ENCODE peak calls at places on chromosomes 2 and 18, in seven cellular contexts. One of them, this sample, is unnamed.
A peak's percentile ranks its signal among the peaks of the same experiment; 100 is the strongest.

GRCh38 chr2:199273043-199273647 is 184.6 kb downstream of the SATB2 start:
- DNase-seq in heart left ventricle: no peak
- DNase-seq in uterus: no peak
- DNase-seq in upper lobe of right lung: no peak
- DNase-seq in lower lobe of right lung: no peak
- DNase-seq in heart right ventricle: no peak
- DNase-seq in SK-N-SH: no peak
- DNase-seq in this sample: peak; percentile 87

GRCh38 chr2:106269591-106270291 is 75.6 kb upstream of the UXS1 start:
- DNase-seq in uterus: no peak
- DNase-seq in heart right ventricle: peak; percentile 52
- DNase-seq in lower lobe of right lung: peak; percentile 88
- DNase-seq in heart left ventricle: peak; percentile 65
- DNase-seq in upper lobe of right lung: peak; percentile 88
- DNase-seq in SK-N-SH: peak; percentile 67
- DNase-seq in this sample: no peak

GRCh38 chr18:55228191-55228590 is 268.9 kb upstream of the CCDC68 start:
- DNase-seq in heart left ventricle: no peak
- DNase-seq in lower lobe of right lung: no peak
- DNase-seq in heart right ventricle: no peak
- DNase-seq in uterus: no peak
- DNase-seq in upper lobe of right lung: no peak
- DNase-seq in SK-N-SH: no peak
- DNase-seq in this sample: peak; percentile 84

GRCh38 chr2:102771114-102771513 is 9.3 kb downstream of the TMEM182 start:
- DNase-seq in lower lobe of right lung: no peak
- DNase-seq in SK-N-SH: no peak
- DNase-seq in uterus: no peak
- DNase-seq in upper lobe of right lung: no peak
- DNase-seq in heart right ventricle: no peak
- DNase-seq in heart left ventricle: no peak
- DNase-seq in this sample: peak; percentile 56

GRCh38 chr2:85165291-85165690 is 32.1 kb downstream of the TCF7L1 start:
- DNase-seq in heart left ventricle: no peak
- DNase-seq in upper lobe of right lung: no peak
- DNase-seq in lower lobe of right lung: no peak
- DNase-seq in SK-N-SH: no peak
- DNase-seq in heart right ventricle: no peak
- DNase-seq in uterus: no peak
- DNase-seq in this sample: no peak

GRCh38 chr18:11544060-11544633 is 65.2 kb upstream of the SLC35G4 start:
- DNase-seq in upper lobe of right lung: no peak
- DNase-seq in uterus: no peak
- DNase-seq in SK-N-SH: no peak
- DNase-seq in heart left ventricle: no peak
- DNase-seq in heart right ventricle: no peak
- DNase-seq in lower lobe of right lung: no peak
- DNase-seq in this sample: no peak

GRCh38 chr2:208012449-208012848 is 12.9 kb downstream of the PLEKHM3 start:
- DNase-seq in heart left ventricle: no peak
- DNase-seq in heart right ventricle: no peak
- DNase-seq in lower lobe of right lung: no peak
- DNase-seq in SK-N-SH: no peak
- DNase-seq in uterus: no peak
- DNase-seq in upper lobe of right lung: no peak
- DNase-seq in this sample: no peak

GRCh38 chr2:102520009-102520408 is 47.0 kb downstream of the SLC9A4 start:
- DNase-seq in heart right ventricle: no peak
- DNase-seq in upper lobe of right lung: no peak
- DNase-seq in heart left ventricle: no peak
- DNase-seq in lower lobe of right lung: no peak
- DNase-seq in SK-N-SH: peak; percentile 22
- DNase-seq in uterus: no peak
- DNase-seq in this sample: peak; percentile 32

GRCh38 chr2:209933499-209934458 is 68.7 kb upstream of the RPE start:
- DNase-seq in SK-N-SH: no peak
- DNase-seq in heart right ventricle: no peak
- DNase-seq in uterus: no peak
- DNase-seq in upper lobe of right lung: no peak
- DNase-seq in heart left ventricle: no peak
- DNase-seq in lower lobe of right lung: no peak
- DNase-seq in this sample: peak; percentile 94

GRCh38 chr18:55466789-55467188 is 121.2 kb downstream of the TCF4 start:
- DNase-seq in lower lobe of right lung: no peak
- DNase-seq in heart left ventricle: no peak
- DNase-seq in SK-N-SH: no peak
- DNase-seq in uterus: no peak
- DNase-seq in upper lobe of right lung: no peak
- DNase-seq in heart right ventricle: no peak
- DNase-seq in this sample: no peak

GRCh38 chr2:201344663-201345366 is 12.3 kb downstream of the FLACC1 start:
- DNase-seq in uterus: no peak
- DNase-seq in SK-N-SH: no peak
- DNase-seq in heart right ventricle: no peak
- DNase-seq in upper lobe of right lung: no peak
- DNase-seq in heart left ventricle: no peak
- DNase-seq in lower lobe of right lung: no peak
- DNase-seq in this sample: no peak

GRCh38 chr2:171013851-171014250 is 84.8 kb downstream of the GORASP2 start:
- DNase-seq in SK-N-SH: no peak
- DNase-seq in heart right ventricle: no peak
- DNase-seq in uterus: no peak
- DNase-seq in upper lobe of right lung: no peak
- DNase-seq in heart left ventricle: no peak
- DNase-seq in lower lobe of right lung: no peak
- DNase-seq in this sample: no peak

GRCh38 chr2:74746480-74746879 is 87.4 kb upstream of the HK2 start:
- DNase-seq in upper lobe of right lung: no peak
- DNase-seq in heart right ventricle: no peak
- DNase-seq in lower lobe of right lung: no peak
- DNase-seq in heart left ventricle: no peak
- DNase-seq in SK-N-SH: no peak
- DNase-seq in uterus: no peak
- DNase-seq in this sample: no peak

GRCh38 chr2:114426111-114426510 is 16.3 kb upstream of the DPP10 start:
- DNase-seq in SK-N-SH: no peak
- DNase-seq in heart left ventricle: no peak
- DNase-seq in upper lobe of right lung: no peak
- DNase-seq in lower lobe of right lung: no peak
- DNase-seq in uterus: no peak
- DNase-seq in heart right ventricle: no peak
- DNase-seq in this sample: no peak

GRCh38 chr2:64262068-64262467 is 117.8 kb upstream of the PELI1 start:
- DNase-seq in heart left ventricle: no peak
- DNase-seq in uterus: peak; percentile 46
- DNase-seq in upper lobe of right lung: no peak
- DNase-seq in lower lobe of right lung: no peak
- DNase-seq in SK-N-SH: no peak
- DNase-seq in heart right ventricle: no peak
- DNase-seq in this sample: no peak

GRCh38 chr18:69689081-69689759 is 258.5 kb downstream of the CD226 start:
- DNase-seq in uterus: no peak
- DNase-seq in lower lobe of right lung: no peak
- DNase-seq in heart right ventricle: no peak
- DNase-seq in SK-N-SH: no peak
- DNase-seq in upper lobe of right lung: no peak
- DNase-seq in heart left ventricle: no peak
- DNase-seq in this sample: peak; percentile 22

GRCh38 chr18:35062408-35062807 is 21.2 kb downstream of the MAPRE2 start:
- DNase-seq in heart left ventricle: no peak
- DNase-seq in lower lobe of right lung: no peak
- DNase-seq in upper lobe of right lung: no peak
- DNase-seq in SK-N-SH: no peak
- DNase-seq in uterus: no peak
- DNase-seq in heart right ventricle: no peak
- DNase-seq in this sample: no peak

GRCh38 chr2:99430614-99431258 is 59.1 kb downstream of the REV1 start:
- DNase-seq in SK-N-SH: no peak
- DNase-seq in upper lobe of right lung: no peak
- DNase-seq in heart right ventricle: no peak
- DNase-seq in lower lobe of right lung: no peak
- DNase-seq in uterus: no peak
- DNase-seq in heart left ventricle: no peak
- DNase-seq in this sample: peak; percentile 92

GRCh38 chr2:24456610-24457556 is 34.2 kb upstream of the NCOA1 start:
- DNase-seq in heart right ventricle: peak; percentile 45
- DNase-seq in uterus: peak; percentile 92
- DNase-seq in lower lobe of right lung: no peak
- DNase-seq in upper lobe of right lung: no peak
- DNase-seq in heart left ventricle: peak; percentile 66
- DNase-seq in SK-N-SH: no peak
- DNase-seq in this sample: peak; percentile 83

GRCh38 chr2:182615036-182615435 is 101.0 kb upstream of the DNAJC10 start:
- DNase-seq in SK-N-SH: no peak
- DNase-seq in uterus: no peak
- DNase-seq in upper lobe of right lung: no peak
- DNase-seq in heart right ventricle: no peak
- DNase-seq in lower lobe of right lung: no peak
- DNase-seq in heart left ventricle: no peak
- DNase-seq in this sample: no peak

GRCh38 chr2:101113441-101114267 is 37.5 kb downstream of the TBC1D8 start:
- DNase-seq in lower lobe of right lung: no peak
- DNase-seq in heart left ventricle: no peak
- DNase-seq in heart right ventricle: no peak
- DNase-seq in upper lobe of right lung: no peak
- DNase-seq in uterus: peak; percentile 57
- DNase-seq in SK-N-SH: peak; percentile 56
- DNase-seq in this sample: peak; percentile 9

GRCh38 chr2:63029058-63029457 is 21.6 kb upstream of the OTX1 start:
- DNase-seq in lower lobe of right lung: no peak
- DNase-seq in uterus: no peak
- DNase-seq in SK-N-SH: no peak
- DNase-seq in heart right ventricle: no peak
- DNase-seq in heart left ventricle: no peak
- DNase-seq in upper lobe of right lung: no peak
- DNase-seq in this sample: peak; percentile 48

GRCh38 chr2:135792401-135793152 is 44.4 kb downstream of the LCT start:
- DNase-seq in SK-N-SH: no peak
- DNase-seq in uterus: no peak
- DNase-seq in upper lobe of right lung: no peak
- DNase-seq in heart left ventricle: no peak
- DNase-seq in heart right ventricle: no peak
- DNase-seq in lower lobe of right lung: no peak
- DNase-seq in this sample: no peak

DNA sequence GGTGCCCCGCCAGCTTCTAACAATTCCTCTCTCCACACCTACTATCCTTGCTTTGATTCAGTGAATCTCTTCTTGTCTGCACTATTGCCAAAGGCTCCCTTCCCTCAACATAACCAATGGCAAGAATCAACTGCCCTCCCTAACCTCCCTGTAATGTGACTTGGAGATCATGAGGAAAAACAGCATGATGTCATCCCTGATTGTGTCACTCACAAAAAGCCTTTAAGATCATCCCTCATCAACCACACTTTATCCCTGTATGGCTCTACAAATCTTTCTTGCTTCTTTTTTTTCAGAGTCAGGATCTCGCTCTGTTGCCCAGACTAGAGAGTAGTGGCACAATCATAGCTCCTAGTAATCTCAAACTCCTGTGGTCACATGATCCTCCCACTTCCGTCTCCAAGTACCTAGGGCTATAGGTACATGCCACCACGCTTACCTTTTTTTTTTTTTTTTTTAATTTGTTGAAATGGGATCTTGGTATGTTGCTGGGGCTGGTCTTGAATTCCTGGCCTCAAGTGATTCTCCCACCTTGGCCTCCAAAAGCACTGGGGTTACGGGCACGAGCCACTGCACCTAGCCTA is 19.7 kb downstream of the SAP130 start:
- DNase-seq in heart right ventricle: no peak
- DNase-seq in lower lobe of right lung: no peak
- DNase-seq in uterus: no peak
- DNase-seq in heart left ventricle: no peak
- DNase-seq in upper lobe of right lung: no peak
- DNase-seq in SK-N-SH: no peak
- DNase-seq in this sample: no peak
- H3K36me3 ChIP-seq in heart right ventricle: peaks cover 67% of the 10 kb centered on the region
- H3K36me3 ChIP-seq in lower lobe of right lung: peaks cover 98% of the 10 kb centered on the region
- H3K36me3 ChIP-seq in uterus: no peaks in the 10 kb centered on the region
- H3K36me3 ChIP-seq in heart left ventricle: peaks cover 100% of the 10 kb centered on the region
- H3K36me3 ChIP-seq in upper lobe of right lung: peaks cover 99% of the 10 kb centered on the region
- H3K36me3 ChIP-seq in SK-N-SH: peaks cover 68% of the 10 kb centered on the region
- H3K36me3 ChIP-seq in this sample: peaks cover 9% of the 10 kb centered on the region

GRCh38 chr18:79339094-79339908 is 56.4 kb upstream of the NFATC1 start:
- DNase-seq in lower lobe of right lung: no peak
- DNase-seq in heart left ventricle: no peak
- DNase-seq in uterus: no peak
- DNase-seq in upper lobe of right lung: no peak
- DNase-seq in heart right ventricle: no peak
- DNase-seq in SK-N-SH: no peak
- DNase-seq in this sample: no peak
- H3K36me3 ChIP-seq in lower lobe of right lung: peaks cover 44% of the 10 kb centered on the region
- H3K36me3 ChIP-seq in heart left ventricle: peaks cover 41% of the 10 kb centered on the region
- H3K36me3 ChIP-seq in uterus: no peaks in the 10 kb centered on the region
- H3K36me3 ChIP-seq in upper lobe of right lung: peaks cover 25% of the 10 kb centered on the region
- H3K36me3 ChIP-seq in heart right ventricle: peaks cover 7% of the 10 kb centered on the region
- H3K36me3 ChIP-seq in SK-N-SH: peaks cover 7% of the 10 kb centered on the region
- H3K36me3 ChIP-seq in this sample: peaks cover 1% of the 10 kb centered on the region

DNA sequence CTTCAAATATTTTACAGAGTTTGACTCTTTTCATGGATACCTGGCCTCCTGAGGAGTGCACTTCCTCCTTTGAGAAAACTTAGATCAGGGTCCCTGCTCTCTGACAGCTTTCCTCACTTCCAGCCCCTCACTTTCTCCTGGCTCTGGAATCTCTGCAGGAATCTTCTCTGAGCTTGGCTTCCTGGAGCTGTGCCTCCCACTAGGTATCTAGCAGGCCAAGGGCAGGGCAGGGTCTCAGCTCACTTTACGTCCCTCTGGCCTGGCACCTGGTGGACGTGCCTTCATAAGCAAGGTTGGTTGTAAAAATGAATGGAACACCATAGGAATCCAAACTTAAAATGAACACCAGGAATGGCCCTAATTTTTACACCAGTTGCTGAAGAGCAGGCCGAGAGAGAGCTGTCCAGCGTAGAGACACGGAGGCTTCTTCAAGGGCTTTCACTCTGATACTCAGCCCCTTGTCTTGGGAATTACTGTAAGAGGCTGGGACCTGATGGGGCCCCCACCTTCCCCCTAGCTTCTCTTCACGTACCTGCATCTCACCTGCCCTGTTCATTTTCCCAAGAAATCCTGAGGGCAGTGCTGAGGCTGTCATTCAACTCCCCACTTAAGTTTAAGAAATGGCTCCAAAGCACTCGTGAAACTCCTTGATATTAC is 426.9 kb upstream of the ID2 start:
- DNase-seq in heart left ventricle: no peak
- DNase-seq in uterus: no peak
- DNase-seq in heart right ventricle: no peak
- DNase-seq in upper lobe of right lung: no peak
- DNase-seq in SK-N-SH: no peak
- DNase-seq in lower lobe of right lung: no peak
- DNase-seq in this sample: no peak
- H3K36me3 ChIP-seq in heart left ventricle: no peaks in the 10 kb centered on the region
- H3K36me3 ChIP-seq in uterus: no peaks in the 10 kb centered on the region
- H3K36me3 ChIP-seq in heart right ventricle: no peaks in the 10 kb centered on the region
- H3K36me3 ChIP-seq in upper lobe of right lung: no peaks in the 10 kb centered on the region
- H3K36me3 ChIP-seq in SK-N-SH: no peaks in the 10 kb centered on the region
- H3K36me3 ChIP-seq in lower lobe of right lung: no peaks in the 10 kb centered on the region
- H3K36me3 ChIP-seq in this sample: no peaks in the 10 kb centered on the region

DNA sequence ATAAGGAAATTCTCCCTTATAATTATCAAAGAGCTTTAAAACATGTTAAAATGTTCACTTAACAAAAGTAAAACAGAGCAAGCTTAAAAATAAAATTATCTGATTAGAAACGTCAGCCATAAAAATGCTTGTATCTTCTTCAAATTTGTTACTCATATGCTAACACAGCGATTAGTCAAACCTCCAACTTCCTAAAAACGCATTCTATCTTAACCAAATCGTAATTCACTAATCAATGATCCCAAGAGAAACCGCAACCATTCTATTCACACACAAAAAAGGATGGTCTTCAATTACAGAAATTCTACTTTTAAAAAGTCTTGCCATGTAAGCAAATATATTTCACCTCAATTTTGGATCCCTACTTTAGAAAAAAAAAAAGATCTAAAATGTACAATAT is 1.9 kb downstream of the STK17B start:
- DNase-seq in upper lobe of right lung: no peak
- DNase-seq in uterus: no peak
- DNase-seq in heart left ventricle: no peak
- DNase-seq in heart right ventricle: no peak
- DNase-seq in lower lobe of right lung: no peak
- DNase-seq in SK-N-SH: no peak
- DNase-seq in this sample: no peak
- H3K36me3 ChIP-seq in upper lobe of right lung: no peaks in the 10 kb centered on the region
- H3K36me3 ChIP-seq in uterus: no peaks in the 10 kb centered on the region
- H3K36me3 ChIP-seq in heart left ventricle: no peaks in the 10 kb centered on the region
- H3K36me3 ChIP-seq in heart right ventricle: no peaks in the 10 kb centered on the region
- H3K36me3 ChIP-seq in lower lobe of right lung: no peaks in the 10 kb centered on the region
- H3K36me3 ChIP-seq in SK-N-SH: peaks cover 2% of the 10 kb centered on the region
- H3K36me3 ChIP-seq in this sample: no peaks in the 10 kb centered on the region

This sample was measured in fibroblast of lung.